ENCODE peak calls at places on chromosomes 3 and 15, in four cellular contexts. One of them, this sample, is unnamed.

GRCh38 chr15:97082835-97083234 is 752.3 kb downstream of the NR2F2 start:
- DNase-seq in heart left ventricle: no peak
- DNase-seq in vagina: no peak
- DNase-seq in astrocyte: no peak
- DNase-seq in this sample: no peak

GRCh38 chr15:69311319-69311721 is 12.6 kb downstream of the PAQR5 start:
- DNase-seq in heart left ventricle: no peak
- DNase-seq in vagina: no peak
- DNase-seq in astrocyte: peak; percentile 20
- DNase-seq in this sample: no peak

GRCh38 chr15:73897441-73898261 is 24.3 kb downstream of the TBC1D21 start:
- DNase-seq in heart left ventricle: peak; percentile 77
- DNase-seq in vagina: no peak
- DNase-seq in astrocyte: peak; percentile 92
- DNase-seq in this sample: peak; percentile 88

GRCh38 chr3:133574260-133574881 is 885 bp downstream of the CDV3 start:
- DNase-seq in heart left ventricle: peak; percentile 91
- DNase-seq in vagina: no peak
- DNase-seq in astrocyte: peak; percentile 72
- DNase-seq in this sample: no peak

GRCh38 chr3:153084431-153084830 is 77.6 kb upstream of the RAP2B start:
- DNase-seq in heart left ventricle: no peak
- DNase-seq in vagina: no peak
- DNase-seq in astrocyte: no peak
- DNase-seq in this sample: no peak

GRCh38 chr15:68638953-68639500 is 60.2 kb downstream of the CORO2B start:
- DNase-seq in heart left ventricle: no peak
- DNase-seq in vagina: no peak
- DNase-seq in astrocyte: peak; percentile 72
- DNase-seq in this sample: no peak

GRCh38 chr15:28115871-28116270 is 16.8 kb upstream of the OCA2 start:
- DNase-seq in heart left ventricle: no peak
- DNase-seq in vagina: no peak
- DNase-seq in astrocyte: no peak
- DNase-seq in this sample: no peak

GRCh38 chr3:29889230-29889629 is 608.4 kb downstream of the RBMS3 start:
- DNase-seq in heart left ventricle: no peak
- DNase-seq in vagina: no peak
- DNase-seq in astrocyte: peak; percentile 10
- DNase-seq in this sample: no peak

GRCh38 chr15:70613259-70613658 is 150.1 kb downstream of the UACA start:
- DNase-seq in heart left ventricle: no peak
- DNase-seq in vagina: no peak
- DNase-seq in astrocyte: no peak
- DNase-seq in this sample: no peak

GRCh38 chr15:29921130-29921601 is 98.9 kb upstream of the TJP1 start:
- DNase-seq in heart left ventricle: no peak
- DNase-seq in vagina: no peak
- DNase-seq in astrocyte: no peak
- DNase-seq in this sample: no peak

GRCh38 chr3:50562866-50563265 is 4.7 kb downstream of the C3orf18 start:
- DNase-seq in heart left ventricle: no peak
- DNase-seq in vagina: no peak
- DNase-seq in astrocyte: peak; percentile 50
- DNase-seq in this sample: no peak

GRCh38 chr3:16243706-16244490 is 20.8 kb downstream of the DPH3 start:
- DNase-seq in heart left ventricle: no peak
- DNase-seq in vagina: no peak
- DNase-seq in astrocyte: peak; percentile 39
- DNase-seq in this sample: no peak

GRCh38 chr3:16350041-16350952 is 85.3 kb downstream of the OXNAD1 start:
- DNase-seq in heart left ventricle: no peak
- DNase-seq in vagina: no peak
- DNase-seq in astrocyte: peak; percentile 71
- DNase-seq in this sample: no peak

GRCh38 chr15:88704791-88705768 is 66.3 kb downstream of the ISG20 start:
- DNase-seq in heart left ventricle: no peak
- DNase-seq in vagina: no peak
- DNase-seq in astrocyte: peak; percentile 42
- DNase-seq in this sample: peak; percentile 65

GRCh38 chr3:16618721-16619120 is 13.5 kb upstream of the DAZL start:
- DNase-seq in heart left ventricle: no peak
- DNase-seq in vagina: no peak
- DNase-seq in astrocyte: peak; percentile 75
- DNase-seq in this sample: no peak

GRCh38 chr3:102189564-102190339 is 245.1 kb upstream of the ZPLD1 start:
- DNase-seq in heart left ventricle: no peak
- DNase-seq in vagina: no peak
- DNase-seq in astrocyte: peak; percentile 75
- DNase-seq in this sample: no peak

GRCh38 chr3:8153778-8154177 is 347.8 kb upstream of the LMCD1 start:
- DNase-seq in heart left ventricle: no peak
- DNase-seq in vagina: no peak
- DNase-seq in astrocyte: no peak
- DNase-seq in this sample: no peak

GRCh38 chr3:14323401-14324223 is 78.8 kb upstream of the SLC6A6 start:
- DNase-seq in heart left ventricle: no peak
- DNase-seq in vagina: no peak
- DNase-seq in astrocyte: no peak
- DNase-seq in this sample: no peak

GRCh38 chr3:47932431-47932830 is 83.8 kb downstream of the MAP4 start:
- DNase-seq in heart left ventricle: no peak
- DNase-seq in vagina: no peak
- DNase-seq in astrocyte: peak; percentile 55
- DNase-seq in this sample: no peak

GRCh38 chr3:52827441-52827840 is 3.0 kb downstream of the ITIH4 start:
- DNase-seq in heart left ventricle: no peak
- DNase-seq in vagina: no peak
- DNase-seq in astrocyte: peak; percentile 14
- DNase-seq in this sample: no peak

GRCh38 chr3:104745313-104745712 is 621.4 kb upstream of the ALCAM start:
- DNase-seq in heart left ventricle: no peak
- DNase-seq in vagina: no peak
- DNase-seq in astrocyte: no peak
- DNase-seq in this sample: no peak

GRCh38 chr15:80587816-80588456 is 107.2 kb upstream of the ABHD17C start:
- DNase-seq in heart left ventricle: no peak
- DNase-seq in vagina: no peak
- DNase-seq in astrocyte: peak; percentile 76
- DNase-seq in this sample: no peak

GRCh38 chr15:57582080-57582479 is 9.6 kb upstream of the MYZAP start:
- DNase-seq in heart left ventricle: no peak
- DNase-seq in vagina: no peak
- DNase-seq in astrocyte: no peak
- DNase-seq in this sample: no peak

GRCh38 chr3:72738752-72739520 is 109.3 kb downstream of the SHQ1 start:
- DNase-seq in heart left ventricle: peak; percentile 72
- DNase-seq in vagina: no peak
- DNase-seq in astrocyte: no peak
- DNase-seq in this sample: no peak

GRCh38 chr3:18758047-18758704 is 333.0 kb upstream of the SATB1 start:
- DNase-seq in heart left ventricle: no peak
- DNase-seq in vagina: no peak
- DNase-seq in astrocyte: no peak
- DNase-seq in this sample: peak; percentile 35

GRCh38 chr15:39549912-39550311 is 31.0 kb upstream of the THBS1 start:
- DNase-seq in heart left ventricle: no peak
- DNase-seq in vagina: peak; percentile 67
- DNase-seq in astrocyte: no peak
- DNase-seq in this sample: no peak

GRCh38 chr3:126125341-126125740 is 41.4 kb upstream of the SLC41A3 start:
- DNase-seq in heart left ventricle: peak; percentile 38
- DNase-seq in vagina: peak; percentile 60
- DNase-seq in astrocyte: no peak
- DNase-seq in this sample: no peak

GRCh38 chr15:78179906-78180305 is 30.7 kb downstream of the IDH3A start:
- DNase-seq in heart left ventricle: no peak
- DNase-seq in vagina: peak; percentile 52
- DNase-seq in astrocyte: no peak
- DNase-seq in this sample: no peak

GRCh38 chr3:43755511-43756200 is 64.9 kb downstream of the ABHD5 start:
- DNase-seq in heart left ventricle: no peak
- DNase-seq in vagina: no peak
- DNase-seq in astrocyte: no peak
- DNase-seq in this sample: no peak

GRCh38 chr3:46935168-46935858 is 41.2 kb downstream of the CCDC12 start:
- DNase-seq in heart left ventricle: peak; percentile 78
- DNase-seq in vagina: no peak
- DNase-seq in astrocyte: peak; percentile 95
- DNase-seq in this sample: no peak

GRCh38 chr15:73677146-73677607 is 7.0 kb upstream of the CD276 start:
- DNase-seq in heart left ventricle: no peak
- DNase-seq in vagina: no peak
- DNase-seq in astrocyte: peak; percentile 41
- DNase-seq in this sample: peak; percentile 86

GRCh38 chr3:61563614-61564404 is 2.4 kb downstream of the PTPRG start:
- DNase-seq in heart left ventricle: peak; percentile 61
- DNase-seq in vagina: peak; percentile 83
- DNase-seq in astrocyte: no peak
- DNase-seq in this sample: no peak

GRCh38 chr3:183340222-183340621 is 87.2 kb downstream of the B3GNT5 start:
- DNase-seq in heart left ventricle: no peak
- DNase-seq in vagina: no peak
- DNase-seq in astrocyte: no peak
- DNase-seq in this sample: no peak

GRCh38 chr3:183338520-183338919 is 85.5 kb downstream of the B3GNT5 start:
- DNase-seq in heart left ventricle: no peak
- DNase-seq in vagina: no peak
- DNase-seq in astrocyte: no peak
- DNase-seq in this sample: no peak

GRCh38 chr3:183339461-183340086 is 86.5 kb downstream of the B3GNT5 start:
- DNase-seq in heart left ventricle: no peak
- DNase-seq in vagina: no peak
- DNase-seq in astrocyte: no peak
- DNase-seq in this sample: no peak

GRCh38 chr3:183341545-183342288 is 86.7 kb downstream of the MCF2L2 start:
- DNase-seq in heart left ventricle: no peak
- DNase-seq in vagina: no peak
- DNase-seq in astrocyte: no peak
- DNase-seq in this sample: no peak

GRCh38 chr3:183342824-183343223 is 85.6 kb downstream of the MCF2L2 start:
- DNase-seq in heart left ventricle: no peak
- DNase-seq in vagina: no peak
- DNase-seq in astrocyte: no peak
- DNase-seq in this sample: no peak
- H3K4me1 ChIP-seq in heart left ventricle: no peaks in the 10 kb centered on the region
- H3K4me1 ChIP-seq in vagina: no peaks in the 10 kb centered on the region
- H3K4me1 ChIP-seq in astrocyte: no peaks in the 10 kb centered on the region
- H3K4me1 ChIP-seq in this sample: no peaks in the 10 kb centered on the region

GRCh38 chr15:26667222-26667988 is 105.5 kb downstream of the GABRB3 start:
- DNase-seq in heart left ventricle: no peak
- DNase-seq in vagina: no peak
- DNase-seq in astrocyte: no peak
- DNase-seq in this sample: no peak
- H3K9me3 ChIP-seq in heart left ventricle: no peaks in the 10 kb centered on the region
- H3K9me3 ChIP-seq in vagina: no peaks in the 10 kb centered on the region
- H3K9me3 ChIP-seq in astrocyte: no peaks in the 10 kb centered on the region
- H3K9me3 ChIP-seq in this sample: no peaks in the 10 kb centered on the region

GRCh38 chr15:41337047-41337446 is 4.4 kb downstream of the NUSAP1 start:
- DNase-seq in heart left ventricle: no peak
- DNase-seq in vagina: no peak
- DNase-seq in astrocyte: no peak
- DNase-seq in this sample: no peak
- H3K4me3 ChIP-seq in heart left ventricle: no peak overlapping the region
- H3K4me3 ChIP-seq in vagina: no peak overlapping the region
- H3K4me3 ChIP-seq in astrocyte: no peak overlapping the region
- H3K4me3 ChIP-seq in this sample: no peak overlapping the region

DNA sequence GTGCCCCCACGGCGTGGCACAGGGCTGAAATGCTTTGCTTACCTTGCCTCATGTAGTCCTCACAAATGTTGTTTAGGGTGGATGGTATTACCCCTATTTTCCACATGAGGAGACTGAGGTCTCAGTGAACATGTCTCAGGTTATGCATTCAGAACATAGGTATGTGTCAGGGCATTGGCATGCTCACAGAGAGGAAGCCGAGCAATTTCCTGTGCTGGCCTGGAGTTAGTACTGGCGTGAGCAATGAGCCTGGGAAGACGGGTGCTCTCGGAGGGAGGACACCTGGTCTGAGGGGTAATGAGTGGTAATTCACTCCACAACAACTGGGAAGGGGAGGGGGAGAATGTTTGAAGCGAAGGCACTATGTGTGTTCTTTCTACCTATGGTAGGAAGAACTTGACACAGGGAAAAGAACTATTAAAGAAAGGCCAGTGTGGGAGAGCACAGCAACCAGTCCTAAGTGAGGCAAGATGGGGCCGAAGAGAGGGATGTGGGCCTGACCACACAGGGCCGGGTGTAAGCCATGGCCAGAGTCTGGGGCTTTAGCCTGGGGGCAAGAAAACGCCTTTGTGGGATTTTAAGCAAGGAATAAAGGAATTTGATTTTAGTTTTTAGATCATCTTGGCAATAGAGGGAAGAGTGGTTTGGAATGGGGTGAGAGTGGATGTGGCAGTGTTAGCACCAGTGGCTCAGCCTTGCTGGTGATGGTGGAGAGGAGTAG is 4.9 kb upstream of the FAM131A start:
- DNase-seq in heart left ventricle: no peak
- DNase-seq in vagina: no peak
- DNase-seq in astrocyte: peak; percentile 94
- DNase-seq in this sample: no peak
- H3K4me1 ChIP-seq in heart left ventricle: peaks cover 24% of the 10 kb centered on the region
- H3K4me1 ChIP-seq in vagina: peaks cover 25% of the 10 kb centered on the region
- H3K4me1 ChIP-seq in astrocyte: peaks cover 61% of the 10 kb centered on the region
- H3K4me1 ChIP-seq in this sample: no peaks in the 10 kb centered on the region

GRCh38 chr3:174532776-174533175 is 326.4 kb upstream of the NAALADL2 start:
- DNase-seq in heart left ventricle: no peak
- DNase-seq in vagina: no peak
- DNase-seq in astrocyte: no peak
- DNase-seq in this sample: no peak
- H3K9me3 ChIP-seq in heart left ventricle: no peaks in the 10 kb centered on the region
- H3K9me3 ChIP-seq in vagina: no peaks in the 10 kb centered on the region
- H3K9me3 ChIP-seq in astrocyte: no peaks in the 10 kb centered on the region
- H3K9me3 ChIP-seq in this sample: no peaks in the 10 kb centered on the region

GRCh38 chr3:174498638-174499037 is 360.5 kb upstream of the NAALADL2 start:
- DNase-seq in heart left ventricle: no peak
- DNase-seq in vagina: no peak
- DNase-seq in astrocyte: peak; percentile 42
- DNase-seq in this sample: no peak
- H3K4me3 ChIP-seq in heart left ventricle: no peak overlapping the region
- H3K4me3 ChIP-seq in vagina: no peak overlapping the region
- H3K4me3 ChIP-seq in astrocyte: no peak overlapping the region
- H3K4me3 ChIP-seq in this sample: no peak overlapping the region

This sample was measured in HAP-1.